ENCODE peak calls at places on chromosomes 4 and X, in nine cellular contexts. R, X, A, N, U, K, Q, W and M are unnamed samples.

GRCh38 chr4:47816748-47817147 is 21.1 kb downstream of the CORIN start:
- DNase-seq in R (no peak), X (no peak), A (no peak), N (no peak), U (no peak), K (no peak), Q (no peak), W (no peak), M (no peak)

GRCh38 chrX:121479406-121479805 is 432.0 kb downstream of the GLUD2 start:
- DNase-seq in R (no peak), X (no peak), A (peak), N (no peak), U (no peak), K (no peak), Q (no peak), W (no peak), M (no peak)

GRCh38 chrX:39705299-39705698 is 392.5 kb downstream of the BCOR start:
- DNase-seq in R (peak), X (peak), A (peak), N (peak), U (peak), K (peak), Q (peak), W (peak), M (peak)

GRCh38 chr4:155891058-155891457 is 12.4 kb upstream of the TDO2 start:
- DNase-seq in R (no peak), X (no peak), A (no peak), N (no peak), U (no peak), K (no peak), Q (no peak), W (no peak), M (no peak)

GRCh38 chr4:89797117-89797516 is 39.8 kb downstream of the SNCA start:
- DNase-seq in R (peak), X (no peak), A (peak), N (no peak), U (peak), K (no peak), Q (no peak), W (no peak), M (peak)

GRCh38 chr4:126592088-126592487 is 1040.7 kb upstream of the INTU start:
- DNase-seq in R (no peak), X (no peak), A (no peak), N (no peak), U (peak), K (no peak), Q (no peak), W (no peak), M (no peak)

GRCh38 chr4:7268941-7269340 is 76.6 kb downstream of the SORCS2 start:
- DNase-seq in R (no peak), X (no peak), A (no peak), N (no peak), U (no peak), K (no peak), Q (no peak), W (no peak), M (no peak)

GRCh38 chr4:26001413-26001812 is 87.4 kb downstream of the SMIM20 start:
- DNase-seq in R (no peak), X (no peak), A (no peak), N (no peak), U (no peak), K (no peak), Q (no peak), W (no peak), M (no peak)

GRCh38 chr4:8475751-8476575 is 35.4 kb downstream of the TRMT44 start:
- DNase-seq in R (no peak), X (no peak), A (no peak), N (no peak), U (no peak), K (no peak), Q (no peak), W (no peak), M (no peak)

GRCh38 chr4:140529434-140529833 is 5.5 kb downstream of the ELMOD2 start:
- DNase-seq in R (no peak), X (no peak), A (no peak), N (no peak), U (no peak), K (no peak), Q (no peak), W (peak), M (no peak)

GRCh38 chr4:140523370-140523856 is 555 bp upstream of the ELMOD2 start:
- DNase-seq in R (no peak), X (no peak), A (no peak), N (no peak), U (no peak), K (no peak), Q (no peak), W (no peak), M (no peak)

DNA sequence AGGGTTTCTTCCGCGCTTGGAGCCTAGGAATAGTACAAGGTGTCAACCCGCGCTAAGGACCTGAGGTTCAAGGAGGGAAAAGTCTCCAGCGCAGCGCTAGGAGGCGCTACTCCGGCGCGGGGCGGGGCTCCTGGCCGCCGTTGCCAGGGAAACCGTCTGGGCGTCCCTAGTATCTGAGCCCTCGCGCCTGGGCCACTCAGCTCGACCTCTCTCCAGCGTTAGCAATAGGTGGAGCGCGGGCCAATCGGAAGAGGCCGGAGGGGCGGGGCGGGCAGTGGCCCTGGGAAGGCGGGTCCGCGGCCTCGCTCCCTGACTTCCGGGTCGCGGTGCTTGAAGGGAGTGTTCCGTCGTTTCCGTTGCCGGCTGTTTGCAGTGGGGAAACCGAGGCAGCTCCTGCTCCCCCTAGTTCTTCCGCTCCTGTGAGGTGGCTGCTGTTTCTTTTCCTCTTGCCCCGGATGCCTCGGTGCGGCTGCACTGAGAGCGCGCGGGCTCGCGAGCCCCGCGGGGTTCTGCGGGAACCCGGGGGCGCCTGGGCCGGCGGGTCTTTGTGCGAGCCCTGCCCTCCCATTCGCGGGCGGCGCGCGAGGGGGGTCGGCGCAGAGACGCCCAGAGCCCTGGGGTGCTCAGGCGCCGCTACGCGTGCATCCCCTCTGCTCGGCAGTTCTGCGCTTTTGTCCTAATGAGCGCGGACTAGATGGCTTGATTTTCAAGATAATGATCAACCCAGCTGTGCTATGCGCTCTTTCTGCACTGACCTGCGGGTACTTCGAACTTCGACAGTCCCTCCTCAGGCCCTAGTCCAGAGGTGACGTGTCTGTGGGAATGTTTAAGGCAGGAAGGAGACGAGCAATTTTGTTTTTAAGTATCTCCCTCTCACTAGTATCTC is at the start of gene ELMOD2:
- DNase-seq in R (peak), X (peak), A (peak), N (peak), U (peak), K (peak), Q (peak), W (peak), M (peak)
- TF ChIP-seq POLR2A in R (peak), X (peak), A (peak), N (peak), U (peak), K (peak), Q (peak), W (peak), M (no peak)

GRCh38 chr4:85498068-85498733 is 23.3 kb downstream of the ARHGAP24 start:
- DNase-seq in R (no peak), X (no peak), A (peak), N (no peak), U (peak), K (peak), Q (peak), W (peak), M (no peak)

GRCh38 chr4:85499573-85499972 is 24.6 kb downstream of the ARHGAP24 start:
- DNase-seq in R (no peak), X (no peak), A (no peak), N (no peak), U (no peak), K (no peak), Q (no peak), W (no peak), M (no peak)

GRCh38 chr4:85496933-85497332 is 22.0 kb downstream of the ARHGAP24 start:
- DNase-seq in R (peak), X (no peak), A (peak), N (no peak), U (peak), K (no peak), Q (no peak), W (no peak), M (no peak)

GRCh38 chr4:85495621-85496020 is 20.7 kb downstream of the ARHGAP24 start:
- DNase-seq in R (no peak), X (no peak), A (no peak), N (no peak), U (no peak), K (no peak), Q (no peak), W (no peak), M (no peak)

DNA sequence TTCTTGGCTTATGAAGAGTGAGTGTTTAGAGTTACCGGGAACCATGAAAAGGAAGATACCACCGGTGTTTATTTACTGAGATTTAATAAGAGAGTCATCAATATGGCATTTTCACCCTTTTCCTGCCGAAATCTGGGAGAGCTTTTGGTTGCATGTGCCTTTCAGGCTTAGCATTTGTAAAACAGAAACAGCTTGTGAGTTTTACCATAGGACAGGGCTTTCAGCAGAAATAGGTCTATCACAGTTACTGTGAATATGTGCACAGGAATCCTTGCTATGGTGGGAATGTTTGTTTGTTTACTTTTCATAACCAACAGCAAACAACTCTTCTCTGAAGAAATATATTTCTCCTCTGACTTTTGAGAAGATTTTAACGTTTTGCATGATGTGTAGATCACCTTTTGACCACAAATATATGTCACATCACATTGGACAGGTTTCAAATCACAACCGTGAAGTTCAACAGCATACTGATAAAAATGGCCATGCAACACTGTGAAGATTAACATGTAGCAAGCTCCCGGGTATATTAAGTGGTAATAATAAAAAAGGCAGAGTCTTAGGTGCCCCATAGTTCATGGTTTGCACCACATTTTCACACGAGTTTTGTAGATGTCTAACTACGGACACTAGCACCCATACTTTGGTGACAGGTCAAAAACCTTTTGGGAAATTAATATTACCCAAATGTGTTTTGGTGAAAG is 21.3 kb downstream of the ARHGAP24 start:
- DNase-seq in R (no peak), X (no peak), A (peak), N (no peak), U (no peak), K (no peak), Q (no peak), W (no peak), M (no peak)
- H3K4me3 ChIP-seq in R (no peak), X (no peak), A (peak), N (no peak), U (no peak), K (no peak), Q (no peak), W (peak), M (no peak)

DNA sequence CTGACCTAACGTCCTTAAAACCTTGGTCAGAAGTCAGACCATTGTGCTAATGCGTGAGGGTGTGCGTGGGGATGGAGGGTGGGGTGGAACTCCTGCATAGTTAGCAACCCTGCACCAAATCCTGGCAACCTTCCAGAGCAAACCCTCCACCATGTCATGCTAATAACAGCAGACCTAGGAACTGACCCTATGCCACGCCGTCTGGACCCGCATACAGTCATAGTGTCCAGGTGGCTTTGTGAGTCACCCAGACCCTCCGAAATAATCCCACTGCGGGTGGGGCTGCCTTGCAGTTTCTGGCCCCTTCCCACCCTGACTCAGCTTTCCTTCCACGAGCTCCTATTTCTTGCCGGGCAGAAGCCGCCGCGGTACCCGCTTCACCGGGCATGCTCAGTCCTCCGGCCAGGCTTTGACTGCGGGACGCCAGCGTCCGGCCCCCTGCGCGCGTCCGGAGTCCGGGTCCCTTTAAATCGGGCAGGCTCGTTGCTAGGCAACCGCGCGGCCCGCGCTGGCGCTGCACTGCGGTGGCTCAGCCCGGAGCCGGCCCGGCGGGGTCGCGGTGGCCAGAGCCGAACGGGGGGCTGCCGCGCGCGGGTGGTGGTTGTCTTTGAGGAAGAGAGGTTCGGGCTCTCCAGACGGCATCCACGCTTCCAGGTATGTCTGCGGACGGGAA is at the start of gene CCDC160:
- DNase-seq in R (peak), X (peak), A (peak), N (peak), U (no peak), K (peak), Q (peak), W (peak), M (no peak)
- TF ChIP-seq CTCF in R (no peak), X (no peak), A (no peak), N (no peak), U (no peak), K (no peak), Q (no peak), W (no peak), M (no peak)

GRCh38 chrX:40735318-40736169 is at the start of gene MED14:
- DNase-seq in R (peak), X (peak), A (peak), N (peak), U (peak), K (peak), Q (peak), W (peak), M (peak)
- TF ChIP-seq POLR2A in R (peak), X (no peak), A (peak), N (peak), U (peak), K (peak), Q (peak), W (peak), M (no peak)

GRCh38 chr4:77193046-77193445 is 36.0 kb downstream of the CCNG2 start:
- DNase-seq in R (no peak), X (no peak), A (no peak), N (no peak), U (no peak), K (no peak), Q (no peak), W (no peak), M (no peak)
- H3K4me3 ChIP-seq in R (no peak), X (no peak), A (no peak), N (no peak), U (no peak), K (no peak), Q (no peak), W (no peak), M (no peak)

GRCh38 chr4:82913305-82913704 is 12.8 kb downstream of the THAP9 start:
- DNase-seq in R (no peak), X (no peak), A (no peak), N (no peak), U (peak), K (no peak), Q (no peak), W (no peak), M (no peak)
- TF ChIP-seq CTCF in R (no peak), X (no peak), A (no peak), N (no peak), U (no peak), K (no peak), Q (no peak), W (no peak), M (no peak)